ENCODE peak calls at places on chromosomes 13 and 19, in seven cellular contexts. One of them, this sample, is unnamed. For H3K36me3, the result is how much of the 10 kb centered on the place peaks cover.

GRCh38 chr19:21767065-21767800 is at the start of gene ZNF100:
- DNase-seq in heart right ventricle: peak
- DNase-seq in SJCRH30: peak
- DNase-seq in PC-3: peak
- DNase-seq in stomach: peak
- DNase-seq in gastrocnemius medialis: peak
- DNase-seq in tibial artery: peak
- DNase-seq in this sample: peak

GRCh38 chr19:56301886-56302620 is 12.6 kb downstream of the ZSCAN5A start:
- DNase-seq in heart right ventricle: no peak
- DNase-seq in SJCRH30: no peak
- DNase-seq in PC-3: no peak
- DNase-seq in stomach: no peak
- DNase-seq in gastrocnemius medialis: no peak
- DNase-seq in tibial artery: no peak
- DNase-seq in this sample: no peak

GRCh38 chr19:50432221-50432626 is 468 bp upstream of the MYBPC2 start:
- DNase-seq in heart right ventricle: no peak
- DNase-seq in SJCRH30: peak
- DNase-seq in PC-3: no peak
- DNase-seq in stomach: no peak
- DNase-seq in gastrocnemius medialis: peak
- DNase-seq in tibial artery: no peak
- DNase-seq in this sample: no peak

GRCh38 chr19:43532571-43532961 is 422 bp upstream of the ZNF575 start:
- DNase-seq in heart right ventricle: peak
- DNase-seq in SJCRH30: peak
- DNase-seq in PC-3: no peak
- DNase-seq in stomach: peak
- DNase-seq in gastrocnemius medialis: no peak
- DNase-seq in tibial artery: peak
- DNase-seq in this sample: no peak

GRCh38 chr19:49565261-49565660 is 15.1 kb downstream of the NOSIP start:
- DNase-seq in heart right ventricle: no peak
- DNase-seq in SJCRH30: no peak
- DNase-seq in PC-3: no peak
- DNase-seq in stomach: peak
- DNase-seq in gastrocnemius medialis: peak
- DNase-seq in tibial artery: no peak
- DNase-seq in this sample: no peak

GRCh38 chr13:31278874-31279273 is 79.1 kb downstream of the B3GLCT start:
- DNase-seq in heart right ventricle: no peak
- DNase-seq in SJCRH30: no peak
- DNase-seq in PC-3: no peak
- DNase-seq in stomach: no peak
- DNase-seq in gastrocnemius medialis: no peak
- DNase-seq in tibial artery: no peak
- DNase-seq in this sample: no peak

GRCh38 chr19:13929956-13930355 is 8.3 kb downstream of the PODNL1 start:
- DNase-seq in heart right ventricle: no peak
- DNase-seq in SJCRH30: no peak
- DNase-seq in PC-3: no peak
- DNase-seq in stomach: no peak
- DNase-seq in gastrocnemius medialis: no peak
- DNase-seq in tibial artery: no peak
- DNase-seq in this sample: no peak

GRCh38 chr19:7552781-7553180 is 17.3 kb downstream of the PNPLA6 start:
- DNase-seq in heart right ventricle: no peak
- DNase-seq in SJCRH30: no peak
- DNase-seq in PC-3: no peak
- DNase-seq in stomach: no peak
- DNase-seq in gastrocnemius medialis: no peak
- DNase-seq in tibial artery: no peak
- DNase-seq in this sample: no peak

GRCh38 chr13:20258208-20258962 is 26.3 kb upstream of the GJB6 start:
- DNase-seq in heart right ventricle: no peak
- DNase-seq in SJCRH30: no peak
- DNase-seq in PC-3: no peak
- DNase-seq in stomach: no peak
- DNase-seq in gastrocnemius medialis: no peak
- DNase-seq in tibial artery: no peak
- DNase-seq in this sample: peak

GRCh38 chr19:13839193-13839937 is 37.6 kb upstream of the NANOS3 start:
- DNase-seq in heart right ventricle: peak
- DNase-seq in SJCRH30: peak
- DNase-seq in PC-3: peak
- DNase-seq in stomach: peak
- DNase-seq in gastrocnemius medialis: peak
- DNase-seq in tibial artery: peak
- DNase-seq in this sample: peak

GRCh38 chr13:26976336-26976735 is 195.3 kb downstream of the USP12 start:
- DNase-seq in heart right ventricle: no peak
- DNase-seq in SJCRH30: no peak
- DNase-seq in PC-3: no peak
- DNase-seq in stomach: no peak
- DNase-seq in gastrocnemius medialis: no peak
- DNase-seq in tibial artery: no peak
- DNase-seq in this sample: no peak

GRCh38 chr19:31339405-31339804 is 9.8 kb downstream of the TSHZ3 start:
- DNase-seq in heart right ventricle: no peak
- DNase-seq in SJCRH30: no peak
- DNase-seq in PC-3: no peak
- DNase-seq in stomach: no peak
- DNase-seq in gastrocnemius medialis: no peak
- DNase-seq in tibial artery: no peak
- DNase-seq in this sample: no peak

GRCh38 chr13:70964124-70964523 is 855.9 kb upstream of the KLHL1 start:
- DNase-seq in heart right ventricle: no peak
- DNase-seq in SJCRH30: peak
- DNase-seq in PC-3: peak
- DNase-seq in stomach: no peak
- DNase-seq in gastrocnemius medialis: no peak
- DNase-seq in tibial artery: no peak
- DNase-seq in this sample: no peak

GRCh38 chr13:37381502-37381901 is 217.1 kb downstream of the POSTN start:
- DNase-seq in heart right ventricle: no peak
- DNase-seq in SJCRH30: no peak
- DNase-seq in PC-3: no peak
- DNase-seq in stomach: no peak
- DNase-seq in gastrocnemius medialis: no peak
- DNase-seq in tibial artery: no peak
- DNase-seq in this sample: no peak

GRCh38 chr13:110690516-110690915 is 15.4 kb downstream of the CARS2 start:
- DNase-seq in heart right ventricle: no peak
- DNase-seq in SJCRH30: no peak
- DNase-seq in PC-3: no peak
- DNase-seq in stomach: no peak
- DNase-seq in gastrocnemius medialis: peak
- DNase-seq in tibial artery: no peak
- DNase-seq in this sample: no peak
- H3K36me3 ChIP-seq in heart right ventricle: half or more
- H3K36me3 ChIP-seq in SJCRH30: under half
- H3K36me3 ChIP-seq in PC-3: under half
- H3K36me3 ChIP-seq in stomach: half or more
- H3K36me3 ChIP-seq in gastrocnemius medialis: under half
- H3K36me3 ChIP-seq in tibial artery: half or more
- H3K36me3 ChIP-seq in this sample: half or more

GRCh38 chr19:18854982-18855381 is 23.2 kb downstream of the UPF1 start:
- DNase-seq in heart right ventricle: no peak
- DNase-seq in SJCRH30: no peak
- DNase-seq in PC-3: no peak
- DNase-seq in stomach: no peak
- DNase-seq in gastrocnemius medialis: no peak
- DNase-seq in tibial artery: no peak
- DNase-seq in this sample: no peak
- H3K36me3 ChIP-seq in heart right ventricle: half or more
- H3K36me3 ChIP-seq in SJCRH30: half or more
- H3K36me3 ChIP-seq in PC-3: half or more
- H3K36me3 ChIP-seq in stomach: half or more
- H3K36me3 ChIP-seq in gastrocnemius medialis: half or more
- H3K36me3 ChIP-seq in tibial artery: half or more
- H3K36me3 ChIP-seq in this sample: half or more

DNA sequence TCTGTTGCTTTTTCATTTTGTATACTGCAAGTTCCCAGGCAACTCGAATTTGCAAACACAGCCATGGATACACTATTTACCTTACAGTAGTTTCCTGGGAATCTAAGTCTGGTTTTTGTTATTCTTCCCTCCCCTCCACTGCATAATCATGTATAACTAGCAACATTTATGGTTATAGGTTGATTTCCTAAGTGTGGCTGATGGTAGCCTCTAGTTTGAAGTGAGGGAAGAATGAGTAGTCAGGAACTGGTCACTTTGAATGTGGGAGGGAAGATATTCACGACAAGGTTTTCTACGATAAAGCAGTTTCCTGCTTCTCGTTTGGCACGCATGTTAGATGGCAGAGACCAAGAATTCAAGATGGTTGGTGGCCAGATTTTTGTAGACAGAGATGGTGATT is at the start of gene KCNRG:
- DNase-seq in heart right ventricle: no peak
- DNase-seq in SJCRH30: no peak
- DNase-seq in PC-3: no peak
- DNase-seq in stomach: no peak
- DNase-seq in gastrocnemius medialis: no peak
- DNase-seq in tibial artery: no peak
- DNase-seq in this sample: no peak
- H3K36me3 ChIP-seq in heart right ventricle: under half
- H3K36me3 ChIP-seq in SJCRH30: under half
- H3K36me3 ChIP-seq in PC-3: under half
- H3K36me3 ChIP-seq in stomach: half or more
- H3K36me3 ChIP-seq in gastrocnemius medialis: under half
- H3K36me3 ChIP-seq in tibial artery: under half
- H3K36me3 ChIP-seq in this sample: under half

DNA sequence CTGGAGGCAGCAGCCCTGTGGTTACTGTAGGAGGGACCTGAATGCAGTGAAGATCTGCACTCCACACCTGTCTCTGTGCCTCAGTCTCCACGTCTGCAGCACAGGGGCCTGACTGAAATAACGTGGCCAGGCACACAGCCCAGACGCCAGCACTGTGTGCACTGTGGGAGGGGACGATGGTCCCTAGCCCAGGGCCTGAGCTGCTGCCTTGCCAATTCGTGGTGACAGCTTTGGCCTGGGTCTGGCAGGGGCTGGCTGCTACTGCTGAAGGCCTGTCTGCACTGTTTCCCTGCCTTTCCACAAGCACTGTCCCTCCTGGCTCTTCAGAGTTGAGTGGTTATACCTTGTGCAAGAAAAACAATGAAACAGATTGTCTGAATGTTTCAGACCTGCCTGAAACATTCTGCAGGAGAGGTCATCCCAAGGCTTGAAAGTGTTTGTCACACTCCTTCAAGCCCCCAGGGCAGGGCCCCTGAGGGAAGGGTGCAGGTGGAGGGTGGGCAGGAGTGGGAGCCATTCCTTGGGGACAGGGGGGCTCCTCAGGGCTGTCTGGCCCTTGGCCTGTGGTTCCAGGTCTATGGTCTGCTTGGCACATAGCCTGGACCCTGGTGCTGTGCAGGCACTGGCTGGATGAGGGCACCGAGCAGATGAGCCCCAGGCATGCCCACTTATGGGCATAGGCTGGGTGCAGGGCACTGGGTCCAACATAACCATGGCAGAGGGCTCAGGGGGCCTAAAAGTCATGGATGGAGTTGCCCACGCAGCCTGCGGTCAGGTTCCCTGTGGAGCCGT is 38.7 kb upstream of the LDLR start:
- DNase-seq in heart right ventricle: no peak
- DNase-seq in SJCRH30: no peak
- DNase-seq in PC-3: no peak
- DNase-seq in stomach: no peak
- DNase-seq in gastrocnemius medialis: no peak
- DNase-seq in tibial artery: no peak
- DNase-seq in this sample: no peak
- H3K36me3 ChIP-seq in heart right ventricle: half or more
- H3K36me3 ChIP-seq in SJCRH30: under half
- H3K36me3 ChIP-seq in PC-3: under half
- H3K36me3 ChIP-seq in stomach: under half
- H3K36me3 ChIP-seq in gastrocnemius medialis: under half
- H3K36me3 ChIP-seq in tibial artery: half or more
- H3K36me3 ChIP-seq in this sample: under half

GRCh38 chr13:41064493-41064892 is 3.2 kb downstream of the WBP4 start:
- DNase-seq in heart right ventricle: no peak
- DNase-seq in SJCRH30: no peak
- DNase-seq in PC-3: peak
- DNase-seq in stomach: no peak
- DNase-seq in gastrocnemius medialis: no peak
- DNase-seq in tibial artery: no peak
- DNase-seq in this sample: no peak

GRCh38 chr13:41061075-41061913 is at the start of gene WBP4:
- DNase-seq in heart right ventricle: peak
- DNase-seq in SJCRH30: peak
- DNase-seq in PC-3: peak
- DNase-seq in stomach: peak
- DNase-seq in gastrocnemius medialis: peak
- DNase-seq in tibial artery: peak
- DNase-seq in this sample: peak

GRCh38 chr13:41061914-41062837 is 867 bp downstream of the WBP4 start:
- DNase-seq in heart right ventricle: no peak
- DNase-seq in SJCRH30: no peak
- DNase-seq in PC-3: peak
- DNase-seq in stomach: no peak
- DNase-seq in gastrocnemius medialis: no peak
- DNase-seq in tibial artery: no peak
- DNase-seq in this sample: no peak

GRCh38 chr13:41060723-41061074 is 610 bp upstream of the WBP4 start:
- DNase-seq in heart right ventricle: peak
- DNase-seq in SJCRH30: peak
- DNase-seq in PC-3: peak
- DNase-seq in stomach: peak
- DNase-seq in gastrocnemius medialis: peak
- DNase-seq in tibial artery: peak
- DNase-seq in this sample: peak

GRCh38 chr13:41065098-41065497 is 3.8 kb downstream of the WBP4 start:
- DNase-seq in heart right ventricle: no peak
- DNase-seq in SJCRH30: no peak
- DNase-seq in PC-3: no peak
- DNase-seq in stomach: no peak
- DNase-seq in gastrocnemius medialis: no peak
- DNase-seq in tibial artery: no peak
- DNase-seq in this sample: no peak
- H3K36me3 ChIP-seq in heart right ventricle: half or more
- H3K36me3 ChIP-seq in SJCRH30: under half
- H3K36me3 ChIP-seq in PC-3: under half
- H3K36me3 ChIP-seq in stomach: under half
- H3K36me3 ChIP-seq in gastrocnemius medialis: half or more
- H3K36me3 ChIP-seq in tibial artery: under half
- H3K36me3 ChIP-seq in this sample: under half

This sample was measured in tibial nerve.